ENCODE peak calls at places on chromosomes 4 and X, in eight cellular contexts. G, A, U, I, P, E, H and L are unnamed samples.
A peak's percentile ranks its signal among the peaks of the same experiment; 100 is the strongest.

GRCh38 chrX:38278682-38279081 is 48.6 kb downstream of the RPGR start:
- DNase-seq in E (no peak), H (no peak), G (no peak), U (no peak), A (no peak), P (no peak), I (no peak), L (no peak)

GRCh38 chr4:52836653-52837052 is 25.5 kb upstream of the RASL11B start:
- DNase-seq in G (no peak), A (peak; percentile 13), H (no peak), E (no peak), I (no peak), P (no peak), U (no peak), L (no peak)

GRCh38 chr4:8303485-8304281 is 34.1 kb downstream of the HTRA3 start:
- DNase-seq in P (no peak), G (no peak), A (peak; percentile 71), H (peak; percentile 65), E (no peak), U (no peak), I (no peak), L (peak; percentile 61)

GRCh38 chrX:123477673-123478072 is 255.2 kb downstream of the THOC2 start:
- DNase-seq in G (no peak), E (no peak), H (no peak), I (no peak), U (no peak), P (no peak), A (no peak), L (no peak)

GRCh38 chrX:37746268-37746931 is 33.5 kb upstream of the CYBB start:
- DNase-seq in G (peak; percentile 43), E (no peak), H (no peak), P (no peak), A (peak; percentile 6), U (no peak), I (no peak), L (no peak)

GRCh38 chrX:149151805-149152757 is 353.0 kb downstream of the IDS start:
- DNase-seq in P (no peak), G (no peak), A (peak; percentile 7), H (peak; percentile 49), I (no peak), U (no peak), E (no peak), L (no peak)

GRCh38 chr4:2433609-2434350 is 15.0 kb downstream of the CFAP99 start:
- DNase-seq in U (no peak), E (no peak), P (no peak), G (no peak), A (no peak), I (no peak), H (no peak), L (no peak)

GRCh38 chr4:165208741-165209388 is 1.5 kb downstream of the KLHL2 start:
- DNase-seq in U (no peak), I (no peak), H (no peak), A (no peak), E (no peak), G (peak; percentile 49), P (peak; percentile 75), L (no peak)

GRCh38 chr4:8507624-8508023 is 67.0 kb downstream of the TRMT44 start:
- DNase-seq in A (no peak), P (no peak), H (no peak), U (no peak), G (no peak), I (no peak), E (no peak), L (no peak)

GRCh38 chr4:176883681-176884418 is 91.1 kb upstream of the VEGFC start:
- DNase-seq in E (no peak), H (peak; percentile 75), U (no peak), A (no peak), P (no peak), G (no peak), I (no peak), L (peak; percentile 89)

GRCh38 chrX:47562615-47563243 is 1.7 kb downstream of the ARAF start:
- DNase-seq in I (no peak), H (no peak), P (no peak), G (peak; percentile 52), U (no peak), A (peak; percentile 14), E (no peak), L (no peak)

GRCh38 chr4:788636-789297 is 37.2 kb downstream of the CPLX1 start:
- DNase-seq in U (no peak), A (no peak), I (no peak), G (no peak), P (no peak), H (no peak), E (no peak), L (no peak)

GRCh38 chrX:153474718-153475117 is 4.3 kb upstream of the HAUS7 start:
- DNase-seq in A (no peak), G (peak; percentile 64), P (peak; percentile 39), U (peak; percentile 21), E (peak; percentile 39), H (no peak), I (peak; percentile 52), L (peak; percentile 9)

GRCh38 chrX:54529559-54530357 is at the start of gene GNL3L:
- DNase-seq in I (peak; percentile 76), U (peak; percentile 75), H (peak; percentile 27), A (peak; percentile 88), E (peak; percentile 73), G (peak; percentile 84), P (peak; percentile 92), L (peak; percentile 86)

GRCh38 chr4:3531887-3532713 is at the start of gene LRPAP1:
- DNase-seq in G (peak; percentile 83), U (peak; percentile 75), H (peak; percentile 36), I (peak; percentile 98), E (peak; percentile 83), P (peak; percentile 91), A (peak; percentile 71), L (peak; percentile 81)

GRCh38 chr4:188106454-188106853 is 2.9 kb downstream of the TRIML2 start:
- DNase-seq in U (no peak), P (no peak), A (no peak), H (no peak), E (no peak), I (no peak), G (no peak), L (no peak)

GRCh38 chr4:177016541-177017141 is 223.9 kb upstream of the VEGFC start:
- DNase-seq in G (no peak), U (no peak), I (no peak), H (no peak), A (no peak), P (no peak), E (no peak), L (no peak)

GRCh38 chrX:51608071-51608470 is 10.6 kb downstream of the CENPVL3 start:
- DNase-seq in U (no peak), P (no peak), E (no peak), A (no peak), I (no peak), G (no peak), H (no peak), L (no peak)

GRCh38 chr4:1727117-1728031 is 6.1 kb downstream of the TACC3 start:
- DNase-seq in E (no peak), A (peak; percentile 34), P (no peak), U (no peak), H (no peak), I (no peak), G (no peak), L (peak; percentile 74)